ENCODE peak calls at places on chromosomes 13 and 19, in four cellular contexts. L is neuronal stem cell, U is H9, H is H1. F is an unnamed sample.

GRCh38 chr19:17091758-17092333 is 16.3 kb downstream of the MYO9B start:
- DNase-seq in U (no peak), H (no peak), L (no peak), F (no peak)

GRCh38 chr13:59715591-59715990 is 448.1 kb downstream of the DIAPH3 start:
- DNase-seq in L (no peak), U (no peak), H (no peak), F (no peak)

GRCh38 chr19:8250596-8250995 is 41.4 kb downstream of the CERS4 start:
- DNase-seq in U (no peak), H (no peak), L (no peak), F (no peak)

GRCh38 chr13:26619321-26619720 is 61.8 kb downstream of the WASF3 start:
- DNase-seq in H (no peak), U (no peak), L (no peak), F (peak)

GRCh38 chr13:21402586-21403307 is 56.4 kb downstream of the ZDHHC20 start:
- DNase-seq in L (no peak), U (no peak), H (no peak), F (peak)

GRCh38 chr13:20231839-20232555 is at the start of gene GJB6:
- DNase-seq in L (peak), H (peak), U (peak), F (no peak)

GRCh38 chr19:53906211-53907192 is 2.6 kb upstream of the CACNG7 start:
- DNase-seq in U (peak), H (peak), L (peak), F (no peak)

GRCh38 chr13:29676941-29677452 is 81.5 kb upstream of the SLC7A1 start:
- DNase-seq in L (no peak), H (no peak), U (no peak), F (no peak)

GRCh38 chr13:30976041-30976440 is 43.6 kb downstream of the TEX26 start:
- DNase-seq in L (no peak), H (no peak), U (no peak), F (peak)
- H3K23ac ChIP-seq in L (no peak), H (no peak), U (no peak), F (no peak)

DNA sequence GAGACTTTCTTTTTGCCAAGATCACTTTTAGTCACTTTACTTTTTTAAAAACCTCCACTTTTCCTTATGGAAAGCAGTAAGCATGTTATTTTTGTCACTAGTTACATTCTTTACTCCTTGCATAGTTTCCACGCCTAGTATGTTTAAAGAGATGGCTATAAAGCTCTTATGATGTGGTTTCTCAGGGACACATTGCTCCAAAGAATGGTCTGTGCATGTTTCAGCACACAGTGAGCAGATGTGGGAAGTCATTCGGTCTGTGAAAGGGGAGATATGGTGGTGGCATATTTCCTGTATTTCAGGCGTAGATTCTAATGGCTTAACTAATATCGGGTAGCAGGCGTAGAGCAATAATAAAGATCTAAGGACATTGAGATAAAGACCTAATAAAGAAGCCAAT is 180.7 kb downstream of the SLITRK6 start:
- DNase-seq in U (no peak), L (no peak), H (no peak), F (peak)
- H2AFZ ChIP-seq in U (no peak), L (no peak), H (no peak), F (peak)

GRCh38 chr13:44313674-44314073 is 60.0 kb upstream of the SERP2 start:
- DNase-seq in H (no peak), L (no peak), U (no peak), F (peak)
- H3K23ac ChIP-seq in H (no peak), L (no peak), U (no peak), F (no peak)

GRCh38 chr19:6806488-6806887 is 34.0 kb downstream of the VAV1 start:
- DNase-seq in H (no peak), U (peak), L (no peak), F (no peak)

GRCh38 chr19:6801397-6802086 is 29.0 kb downstream of the VAV1 start:
- DNase-seq in H (peak), U (peak), L (no peak), F (no peak)

GRCh38 chr19:6800991-6801396 is 28.5 kb downstream of the VAV1 start:
- DNase-seq in U (peak), H (no peak), L (no peak), F (no peak)

GRCh38 chr19:6803036-6803404 is 30.5 kb downstream of the VAV1 start:
- DNase-seq in H (no peak), L (no peak), U (no peak), F (no peak)

DNA sequence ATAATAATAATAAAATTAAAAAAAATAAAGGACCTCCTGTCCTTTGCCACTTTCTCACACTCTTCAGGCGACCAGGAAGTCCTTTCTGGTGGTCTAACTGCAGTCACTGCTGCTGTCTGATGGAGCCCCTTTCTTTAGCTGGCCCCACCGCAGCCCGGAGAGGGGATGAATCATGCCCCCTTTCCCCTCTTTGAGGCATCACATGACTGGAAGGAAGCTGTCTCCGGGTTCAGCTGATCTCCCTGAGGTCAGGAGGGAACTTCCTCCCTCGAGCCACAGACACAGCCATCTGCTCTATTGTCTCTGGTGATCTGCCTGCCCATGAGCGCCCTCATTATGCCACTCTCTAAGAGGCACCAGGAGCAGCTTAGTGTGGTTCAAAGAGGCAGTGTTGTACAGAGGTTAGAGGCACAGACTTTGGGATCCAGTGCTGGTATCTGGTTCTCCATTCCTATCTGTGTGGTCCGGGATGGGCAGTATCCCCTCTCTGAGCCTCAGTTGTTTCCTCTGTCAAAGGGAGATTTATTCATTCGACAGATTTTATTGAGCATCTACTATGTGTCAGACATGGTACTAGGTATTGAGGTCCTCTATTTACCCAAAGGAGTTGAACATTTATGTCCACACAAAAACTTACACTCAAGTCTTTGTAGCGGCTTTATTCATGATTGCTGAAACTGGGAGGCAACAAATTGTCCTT is 30.0 kb downstream of the VAV1 start:
- DNase-seq in U (peak), L (no peak), H (no peak), F (no peak)
- H2AFZ ChIP-seq in U (no peak), L (peak), H (no peak), F (no peak)

GRCh38 chr19:19169236-19170052 is 619 bp downstream of the MEF2B start:
- DNase-seq in H (no peak), U (no peak), L (no peak), F (no peak)

GRCh38 chr19:19171110-19171672 is 1.1 kb upstream of the MEF2B start:
- DNase-seq in L (no peak), U (no peak), H (no peak), F (no peak)

GRCh38 chr19:19170053-19170945 is at the start of gene MEF2B:
- DNase-seq in L (peak), H (peak), U (peak), F (peak)

GRCh38 chr19:19167612-19168011 is 2.5 kb downstream of the MEF2B start:
- DNase-seq in L (no peak), U (no peak), H (no peak), F (no peak)

DNA sequence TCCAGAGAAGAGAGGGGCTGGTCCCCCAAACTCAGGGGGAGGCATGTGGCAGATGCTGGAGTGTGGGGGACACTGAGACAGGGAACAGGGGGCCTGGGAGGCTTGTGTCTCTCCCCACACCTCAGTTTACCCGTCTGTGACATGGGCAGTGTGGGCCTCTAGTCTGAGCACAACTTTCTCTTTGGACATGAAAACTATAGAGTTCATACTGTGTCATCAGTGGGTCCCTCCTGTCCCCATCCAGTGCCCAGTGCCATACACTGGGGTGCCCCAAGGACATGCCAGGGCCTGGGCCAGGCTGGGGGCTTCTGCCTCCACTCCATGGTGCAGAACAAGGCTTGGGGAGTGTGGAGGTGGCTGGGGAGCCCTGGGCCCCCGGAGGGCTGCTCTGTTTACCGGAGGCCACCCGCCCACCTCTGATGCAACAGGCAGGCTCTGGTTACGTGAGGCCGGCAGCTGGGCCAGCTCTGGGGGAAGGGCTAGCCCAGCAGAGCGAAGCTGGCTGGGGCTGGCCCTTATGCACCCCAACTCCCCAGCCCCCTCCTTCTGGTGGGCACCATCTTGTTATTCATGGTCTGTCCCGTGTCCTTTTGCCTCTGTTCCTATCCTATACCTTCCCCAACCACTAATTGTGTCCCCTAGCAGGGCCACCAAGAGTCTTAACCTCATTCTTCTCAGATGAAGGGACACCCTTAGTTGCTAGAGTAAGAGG is 1.9 kb upstream of the MEF2B start:
- DNase-seq in H (no peak), L (no peak), U (no peak), F (peak)
- H3K23ac ChIP-seq in H (no peak), L (no peak), U (no peak), F (no peak)

GRCh38 chr13:34357435-34358232 is 539.7 kb downstream of the RFC3 start:
- DNase-seq in U (peak), L (no peak), H (no peak), F (peak)
- H2AFZ ChIP-seq in U (no peak), L (no peak), H (peak), F (no peak)

DNA sequence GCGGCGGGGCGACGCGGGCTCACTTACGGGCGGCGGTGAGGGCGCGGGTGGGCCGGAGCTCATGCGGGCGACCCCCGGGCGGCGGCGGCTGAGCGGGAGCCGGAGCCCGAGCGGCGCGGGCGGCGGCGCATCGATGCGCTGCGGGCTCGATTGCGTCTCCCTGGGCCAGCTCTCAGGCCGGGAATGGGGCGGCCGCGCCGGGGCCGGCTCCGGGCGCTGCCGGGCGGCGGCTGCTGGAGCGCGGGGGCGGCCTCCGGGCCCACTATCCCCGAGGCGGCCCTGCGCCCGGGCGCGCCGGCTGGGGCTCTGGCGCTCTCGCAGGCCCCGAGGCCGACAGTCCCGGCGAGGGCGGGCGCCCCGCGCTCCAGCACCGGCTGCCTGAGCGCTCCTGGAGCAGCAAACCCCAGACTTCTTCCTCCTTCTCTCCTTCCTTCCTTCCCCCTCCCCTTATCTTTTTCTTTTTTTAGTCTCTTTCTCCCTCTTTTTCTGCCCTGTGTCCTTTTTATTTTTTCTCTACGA is 1.5 kb upstream of the TSHZ3 start:
- DNase-seq in U (peak), H (peak), L (no peak), F (peak)
- H3K23ac ChIP-seq in U (no peak), H (no peak), L (no peak), F (peak)

GRCh38 chr13:100789481-100789880 is 114.9 kb upstream of the TMTC4 start:
- DNase-seq in L (no peak), H (no peak), U (no peak), F (peak)
- H2AFZ ChIP-seq in L (peak), H (peak), U (no peak), F (no peak)

GRCh38 chr13:50149932-50150331 is 134.7 kb downstream of the KCNRG start:
- DNase-seq in U (no peak), H (no peak), L (no peak), F (no peak)
- H3K23ac ChIP-seq in U (no peak), H (no peak), L (no peak), F (no peak)

DNA sequence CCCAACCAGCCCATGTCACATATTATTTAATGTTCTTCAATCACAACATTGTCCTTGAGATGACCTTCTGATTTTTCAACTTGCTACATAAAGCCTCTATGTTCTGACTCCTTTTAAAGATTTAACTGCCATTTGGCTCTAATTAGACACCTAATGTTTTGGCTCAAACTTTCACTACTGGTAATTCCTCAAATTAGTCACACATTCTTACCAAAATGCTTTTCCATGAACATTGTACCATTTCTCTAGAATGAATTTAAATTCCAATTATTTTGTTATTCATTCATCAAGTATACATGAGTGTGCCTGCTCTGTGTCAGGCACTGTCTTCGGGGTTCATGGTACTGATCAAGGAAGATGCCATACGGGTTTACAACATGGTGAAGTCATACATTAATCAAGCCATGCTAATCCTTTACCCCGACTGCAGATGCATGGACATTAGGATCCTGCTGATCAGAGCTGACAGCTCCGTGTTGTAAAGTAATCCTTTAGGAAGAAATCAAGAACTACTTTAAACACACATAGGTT is 69.1 kb upstream of the POSTN start:
- DNase-seq in U (no peak), L (no peak), H (no peak), F (no peak)
- H2AFZ ChIP-seq in U (no peak), L (no peak), H (no peak), F (no peak)